ENCODE peak calls at places on chromosomes 12 and 14, in eight cellular contexts. L is A549, I is right atrium auricular region, X is Peyer's patch, F is hepatocyte, Z is BE2C, R is A673, E is ascending aorta. O is an unnamed sample. For H3K4me1, the result is how much of the 10 kb centered on the place peaks cover.

GRCh38 chr12:50050410-50051280 is 6.8 kb upstream of the ASIC1 start:
- DNase-seq in L (no peak), I (peak), X (no peak), F (peak), Z (peak), R (peak), E (peak), O (peak)

GRCh38 chr12:61810486-61810885 is 449.7 kb upstream of the USP15 start:
- DNase-seq in L (no peak), I (no peak), X (no peak), F (no peak), Z (no peak), R (no peak), E (no peak), O (no peak)

GRCh38 chr12:71755146-71755892 is 656 bp downstream of the RAB21 start:
- DNase-seq in L (peak), I (peak), X (peak), F (peak), Z (no peak), R (peak), E (peak), O (peak)

GRCh38 chr12:57086951-57087688 is 1.8 kb upstream of the NAB2 start:
- DNase-seq in L (peak), I (peak), X (peak), F (peak), Z (peak), R (peak), E (peak), O (peak)

GRCh38 chr12:12807970-12808702 is 5.0 kb upstream of the DDX47 start:
- DNase-seq in L (no peak), I (peak), X (no peak), F (no peak), Z (no peak), R (peak), E (peak), O (no peak)

GRCh38 chr14:92688434-92689375 is 59.7 kb downstream of the LGMN start:
- DNase-seq in L (no peak), I (no peak), X (peak), F (no peak), Z (peak), R (no peak), E (no peak), O (peak)

GRCh38 chr14:105261781-105262180 is 13.4 kb downstream of the BTBD6 start:
- DNase-seq in L (no peak), I (no peak), X (no peak), F (no peak), Z (no peak), R (no peak), E (no peak), O (peak)

GRCh38 chr12:15717940-15718567 is 71.1 kb downstream of the EPS8 start:
- DNase-seq in L (no peak), I (no peak), X (no peak), F (no peak), Z (no peak), R (no peak), E (no peak), O (no peak)

GRCh38 chr14:67934087-67934486 is 114.5 kb downstream of the RAD51B start:
- DNase-seq in L (peak), I (no peak), X (no peak), F (peak), Z (no peak), R (peak), E (no peak), O (no peak)

GRCh38 chr14:104851896-104852663 is 13.0 kb upstream of the CEP170B start:
- DNase-seq in L (no peak), I (no peak), X (no peak), F (no peak), Z (no peak), R (no peak), E (peak), O (peak)

GRCh38 chr12:131831635-131832041 is 3.4 kb downstream of the MMP17 start:
- DNase-seq in L (no peak), I (no peak), X (peak), F (peak), Z (no peak), R (peak), E (no peak), O (no peak)

GRCh38 chr14:69522026-69522425 is 37.5 kb downstream of the PLEKHD1 start:
- DNase-seq in L (no peak), I (no peak), X (no peak), F (no peak), Z (no peak), R (no peak), E (no peak), O (peak)
- H3K4me1 ChIP-seq in L (under half), I (under half), X (under half), F (under half), Z (under half), R (under half), E (under half), O (under half)

GRCh38 chr12:3325736-3326135 is 165.3 kb upstream of the PRMT8 start:
- DNase-seq in L (no peak), I (no peak), X (no peak), F (no peak), Z (no peak), R (no peak), E (no peak), O (no peak)
- TF ChIP-seq CTCF in L (no peak), I (no peak), X (no peak), F (no peak), Z (no peak), R (no peak), E (no peak), O (no peak)

DNA sequence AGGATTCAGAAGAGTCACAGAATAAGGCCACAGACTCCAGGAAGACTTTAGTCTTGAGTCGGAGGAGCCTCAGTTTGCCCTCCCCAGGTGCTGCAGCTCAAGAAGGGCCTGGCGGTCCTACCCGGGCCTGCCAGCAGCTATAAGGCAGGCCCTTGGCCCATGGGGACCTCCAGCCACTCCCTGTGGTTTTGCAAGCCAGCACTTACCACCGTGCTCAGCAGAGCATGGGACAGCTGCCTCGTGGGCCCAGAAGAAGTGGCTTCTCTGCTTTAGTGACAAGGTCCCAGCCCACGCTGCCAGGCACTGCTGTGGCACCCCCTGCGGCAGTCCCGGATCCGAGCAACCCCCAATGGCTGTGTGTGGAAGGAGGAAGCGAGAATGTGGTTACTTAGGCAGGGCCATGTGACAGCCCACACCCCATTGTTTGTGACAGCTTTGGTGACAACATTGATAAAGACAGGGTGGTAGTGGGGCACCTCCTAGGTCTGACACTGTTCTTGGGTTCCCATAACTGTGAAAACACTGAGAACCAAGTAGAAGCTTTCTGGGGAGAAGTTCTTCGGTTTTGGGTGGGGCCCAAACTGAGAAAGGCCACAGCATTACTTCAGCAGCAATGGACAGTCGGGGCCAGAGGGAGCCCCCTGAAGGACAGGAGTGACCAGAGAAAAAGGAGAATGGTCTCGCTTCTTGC is at the start of gene SELPLG:
- DNase-seq in L (no peak), I (peak), X (no peak), F (no peak), Z (no peak), R (no peak), E (peak), O (peak)
- H3K4me1 ChIP-seq in L (under half), I (under half), X (under half), F (under half), Z (under half), R (under half), E (under half), O (half or more)

DNA sequence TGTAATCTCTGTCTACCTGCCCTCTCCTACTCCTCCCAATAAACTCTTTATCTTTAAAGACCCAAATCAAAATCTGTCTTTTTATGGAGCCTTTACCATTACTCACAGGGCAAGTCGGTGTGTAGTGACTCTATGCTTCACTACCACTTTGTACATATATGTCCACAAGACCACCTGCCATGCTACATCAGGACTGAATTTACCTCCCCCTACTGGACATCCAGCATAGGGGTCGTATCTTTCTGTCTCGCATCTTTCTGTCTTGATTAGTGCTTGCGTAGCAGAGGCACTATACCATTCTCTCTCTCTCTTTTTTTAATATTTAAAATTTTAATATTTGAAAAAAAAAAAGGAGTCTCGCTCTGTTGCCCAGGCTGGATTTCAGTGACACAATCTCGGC is 587.5 kb downstream of the SOX5 start:
- DNase-seq in L (no peak), I (no peak), X (no peak), F (no peak), Z (no peak), R (peak), E (no peak), O (no peak)
- TF ChIP-seq CTCF in L (no peak), I (no peak), X (no peak), F (peak), Z (peak), R (peak), E (no peak), O (no peak)

O was measured in upper lobe of right lung.